ENCODE peak calls at places on chromosomes 1 and 21, in six cellular contexts. One of them, this sample, is unnamed.

GRCh38 chr1:219081943-219082925 is 91.4 kb upstream of the LYPLAL1 start:
- DNase-seq in suprapubic skin: no peak
- DNase-seq in brain microvascular endothelial cell: no peak
- DNase-seq in WERI-Rb-1: no peak
- DNase-seq in HepG2: no peak
- DNase-seq in upper lobe of right lung: no peak
- DNase-seq in this sample: no peak

GRCh38 chr1:46719689-46720088 is 775 bp upstream of the EFCAB14 start:
- DNase-seq in WERI-Rb-1: no peak
- DNase-seq in HepG2: no peak
- DNase-seq in suprapubic skin: no peak
- DNase-seq in brain microvascular endothelial cell: no peak
- DNase-seq in upper lobe of right lung: no peak
- DNase-seq in this sample: no peak

GRCh38 chr1:39434797-39435395 is 56.5 kb upstream of the BMP8A start:
- DNase-seq in suprapubic skin: no peak
- DNase-seq in upper lobe of right lung: no peak
- DNase-seq in brain microvascular endothelial cell: no peak
- DNase-seq in WERI-Rb-1: no peak
- DNase-seq in HepG2: no peak
- DNase-seq in this sample: no peak

GRCh38 chr1:22018583-22019559 is 17.4 kb downstream of the CELA3A start:
- DNase-seq in WERI-Rb-1: no peak
- DNase-seq in brain microvascular endothelial cell: peak
- DNase-seq in suprapubic skin: no peak
- DNase-seq in upper lobe of right lung: no peak
- DNase-seq in HepG2: no peak
- DNase-seq in this sample: peak

GRCh38 chr21:18772404-18772803 is 368.8 kb upstream of the TMPRSS15 start:
- DNase-seq in suprapubic skin: no peak
- DNase-seq in HepG2: no peak
- DNase-seq in brain microvascular endothelial cell: no peak
- DNase-seq in upper lobe of right lung: no peak
- DNase-seq in WERI-Rb-1: no peak
- DNase-seq in this sample: no peak

GRCh38 chr1:213269829-213270228 is 218.8 kb downstream of the RPS6KC1 start:
- DNase-seq in upper lobe of right lung: no peak
- DNase-seq in suprapubic skin: no peak
- DNase-seq in WERI-Rb-1: no peak
- DNase-seq in HepG2: no peak
- DNase-seq in brain microvascular endothelial cell: no peak
- DNase-seq in this sample: no peak

GRCh38 chr1:50350868-50351267 is 72.4 kb downstream of the DMRTA2 start:
- DNase-seq in HepG2: no peak
- DNase-seq in WERI-Rb-1: no peak
- DNase-seq in brain microvascular endothelial cell: no peak
- DNase-seq in suprapubic skin: no peak
- DNase-seq in upper lobe of right lung: no peak
- DNase-seq in this sample: no peak

GRCh38 chr1:154611150-154611865 is 3.3 kb upstream of the ADAR start:
- DNase-seq in suprapubic skin: no peak
- DNase-seq in brain microvascular endothelial cell: no peak
- DNase-seq in WERI-Rb-1: no peak
- DNase-seq in upper lobe of right lung: no peak
- DNase-seq in HepG2: no peak
- DNase-seq in this sample: no peak

GRCh38 chr1:160219062-160219929 is 14.1 kb downstream of the PEA15 start:
- DNase-seq in suprapubic skin: no peak
- DNase-seq in HepG2: peak
- DNase-seq in brain microvascular endothelial cell: peak
- DNase-seq in upper lobe of right lung: no peak
- DNase-seq in WERI-Rb-1: peak
- DNase-seq in this sample: no peak

GRCh38 chr1:15799004-15799867 is 8.2 kb downstream of the UQCRHL start:
- DNase-seq in brain microvascular endothelial cell: peak
- DNase-seq in upper lobe of right lung: peak
- DNase-seq in WERI-Rb-1: no peak
- DNase-seq in HepG2: peak
- DNase-seq in suprapubic skin: peak
- DNase-seq in this sample: no peak

DNA sequence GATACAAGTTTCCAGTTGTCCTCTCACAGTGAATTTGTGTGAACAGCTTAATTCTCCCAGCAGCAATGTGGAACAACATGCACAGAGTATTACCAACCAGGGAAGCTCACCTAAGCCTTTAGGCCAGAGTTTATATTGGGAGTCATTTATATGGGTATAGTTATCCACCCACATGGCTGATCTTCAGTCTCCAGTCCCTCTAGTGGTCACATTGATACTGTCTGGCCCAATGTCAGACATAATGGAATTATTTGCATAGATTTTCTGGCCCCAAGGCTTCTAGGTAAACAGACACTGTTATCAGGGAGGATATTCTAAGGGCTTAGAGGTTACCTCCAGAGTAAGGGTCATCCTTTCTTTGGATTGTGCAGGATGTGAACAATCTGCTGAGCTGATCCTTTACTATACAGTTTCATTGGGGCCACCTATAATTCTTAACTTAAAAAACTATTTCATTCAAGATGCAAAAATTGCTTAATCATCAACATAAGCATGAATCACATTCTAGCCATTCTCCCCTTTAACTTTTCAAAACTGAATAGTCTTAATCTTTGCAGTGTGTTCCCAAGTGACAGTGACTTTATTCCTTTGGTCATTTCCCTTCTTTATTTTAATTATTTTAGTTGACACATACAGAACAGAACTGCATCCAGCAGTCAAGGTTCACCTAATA is 210.9 kb downstream of the LTN1 start:
- DNase-seq in suprapubic skin: no peak
- DNase-seq in upper lobe of right lung: no peak
- DNase-seq in brain microvascular endothelial cell: peak
- DNase-seq in HepG2: peak
- DNase-seq in WERI-Rb-1: peak
- DNase-seq in this sample: no peak
- TF ChIP-seq CTCF in suprapubic skin: no peak
- TF ChIP-seq CTCF in upper lobe of right lung: peak
- TF ChIP-seq CTCF in brain microvascular endothelial cell: peak
- TF ChIP-seq CTCF in HepG2: peak
- TF ChIP-seq CTCF in WERI-Rb-1: peak
- TF ChIP-seq CTCF in this sample: peak

GRCh38 chr21:44713130-44713529 is 1.8 kb upstream of the TSPEAR start:
- DNase-seq in HepG2: no peak
- DNase-seq in upper lobe of right lung: peak
- DNase-seq in suprapubic skin: no peak
- DNase-seq in brain microvascular endothelial cell: no peak
- DNase-seq in WERI-Rb-1: peak
- DNase-seq in this sample: no peak
- TF ChIP-seq CTCF in HepG2: no peak
- TF ChIP-seq CTCF in upper lobe of right lung: no peak
- TF ChIP-seq CTCF in suprapubic skin: no peak
- TF ChIP-seq CTCF in brain microvascular endothelial cell: no peak
- TF ChIP-seq CTCF in WERI-Rb-1: no peak
- TF ChIP-seq CTCF in this sample: no peak

DNA sequence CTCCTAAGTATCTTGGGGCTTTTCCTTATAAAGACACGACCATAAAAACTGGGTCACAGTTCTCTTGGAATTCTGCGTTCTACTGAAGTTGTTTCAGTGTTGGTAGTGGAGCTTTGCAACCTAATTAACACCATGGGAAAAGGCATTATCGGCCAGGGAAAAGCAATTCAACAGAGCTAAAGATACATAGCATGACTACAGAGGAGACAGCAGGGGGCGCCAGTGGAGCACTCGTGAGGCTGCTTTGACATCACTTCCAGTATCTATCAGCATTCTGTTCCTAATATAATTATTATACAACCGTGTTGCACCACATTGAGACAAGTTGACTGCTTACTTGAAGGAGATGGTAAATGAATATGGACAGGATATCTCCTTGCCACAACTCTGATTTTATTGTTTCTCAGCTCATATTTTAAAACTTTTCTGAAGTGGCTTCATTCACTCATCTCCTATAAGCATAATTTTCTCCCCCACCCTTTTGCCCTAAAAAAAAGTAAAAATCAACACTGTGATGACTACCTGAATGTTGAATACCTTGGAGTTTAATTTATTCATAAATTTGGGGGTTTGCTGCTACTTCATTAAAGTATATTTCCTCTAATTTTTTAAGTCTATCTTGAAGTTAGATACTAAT is 39.4 kb downstream of the ZP4 start:
- DNase-seq in brain microvascular endothelial cell: peak
- DNase-seq in HepG2: peak
- DNase-seq in suprapubic skin: no peak
- DNase-seq in upper lobe of right lung: no peak
- DNase-seq in WERI-Rb-1: peak
- DNase-seq in this sample: no peak
- TF ChIP-seq CTCF in brain microvascular endothelial cell: peak
- TF ChIP-seq CTCF in HepG2: peak
- TF ChIP-seq CTCF in suprapubic skin: no peak
- TF ChIP-seq CTCF in upper lobe of right lung: peak
- TF ChIP-seq CTCF in WERI-Rb-1: peak
- TF ChIP-seq CTCF in this sample: no peak

DNA sequence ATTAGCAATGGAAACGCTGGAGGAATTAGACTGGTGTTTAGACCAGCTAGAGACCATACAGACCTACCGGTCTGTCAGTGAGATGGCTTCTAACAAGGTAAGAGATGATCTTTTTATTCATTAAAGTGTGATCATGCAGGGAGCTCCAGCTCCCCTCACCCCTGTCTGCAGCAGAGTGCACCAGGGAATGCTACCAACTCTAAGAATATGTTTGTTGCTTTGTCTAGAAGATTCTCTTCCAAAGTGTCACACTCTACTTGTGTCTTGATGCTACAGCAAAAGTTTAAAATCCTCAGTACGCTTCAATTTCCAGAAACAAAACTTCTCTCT is 201.5 kb upstream of the SGIP1 start:
- DNase-seq in upper lobe of right lung: no peak
- DNase-seq in suprapubic skin: no peak
- DNase-seq in WERI-Rb-1: no peak
- DNase-seq in brain microvascular endothelial cell: no peak
- DNase-seq in HepG2: no peak
- DNase-seq in this sample: no peak
- TF ChIP-seq CTCF in upper lobe of right lung: no peak
- TF ChIP-seq CTCF in suprapubic skin: no peak
- TF ChIP-seq CTCF in WERI-Rb-1: no peak
- TF ChIP-seq CTCF in brain microvascular endothelial cell: no peak
- TF ChIP-seq CTCF in HepG2: no peak
- TF ChIP-seq CTCF in this sample: no peak

DNA sequence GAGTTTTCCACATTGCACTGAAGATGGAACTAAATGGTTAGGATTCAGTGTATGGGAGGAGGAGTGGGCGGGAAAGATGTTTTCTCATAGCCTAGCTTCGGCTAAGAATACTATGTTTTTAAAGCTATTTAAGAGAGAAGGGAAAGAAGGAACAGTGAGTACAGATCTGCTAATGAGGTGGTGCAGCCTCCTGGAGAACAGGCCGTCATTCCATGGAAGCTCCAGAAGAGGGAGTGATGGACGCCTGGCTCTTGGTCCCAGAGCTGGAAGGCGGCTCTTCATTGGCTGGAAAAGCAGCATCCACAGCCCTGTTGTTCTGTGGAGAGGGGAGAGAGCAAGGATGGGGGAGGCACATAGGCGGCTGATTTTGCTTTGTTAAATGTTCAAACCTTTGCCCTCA is 6.9 kb downstream of the CAMK1G start:
- DNase-seq in upper lobe of right lung: no peak
- DNase-seq in brain microvascular endothelial cell: peak
- DNase-seq in WERI-Rb-1: no peak
- DNase-seq in suprapubic skin: no peak
- DNase-seq in HepG2: peak
- DNase-seq in this sample: no peak
- TF ChIP-seq CTCF in upper lobe of right lung: peak
- TF ChIP-seq CTCF in brain microvascular endothelial cell: peak
- TF ChIP-seq CTCF in WERI-Rb-1: peak
- TF ChIP-seq CTCF in suprapubic skin: no peak
- TF ChIP-seq CTCF in HepG2: peak
- TF ChIP-seq CTCF in this sample: no peak